ENCODE peak calls at places on chromosomes 2 and 18, in five cellular contexts. U is effector memory CD4-positive, alpha-beta T cell; C is CD4-positive, alpha-beta memory T cell; L is endodermal cell; E is right cardiac atrium. Q is an unnamed sample.

GRCh38 chr2:150140777-150141176 is 346.7 kb downstream of the RND3 start:
- DNase-seq in U (no peak), C (no peak), L (no peak), E (no peak), Q (no peak)

GRCh38 chr2:32591669-32592463 is 36.0 kb upstream of the TTC27 start:
- DNase-seq in U (no peak), C (peak; percentile 20), E (no peak), L (no peak), Q (peak; percentile 42)

GRCh38 chr2:185979546-185980071 is 241.0 kb downstream of the FSIP2 start:
- DNase-seq in C (no peak), L (peak; percentile 45), U (no peak), E (no peak), Q (no peak)

GRCh38 chr2:254231-254630 is 9.6 kb downstream of the SH3YL1 start:
- DNase-seq in U (no peak), L (no peak), E (no peak), C (no peak), Q (no peak)

GRCh38 chr18:57437433-57437781 is 2.2 kb downstream of the ONECUT2 start:
- DNase-seq in E (no peak), C (no peak), U (no peak), L (peak; percentile 86), Q (no peak)

GRCh38 chr2:27171351-27171848 is 22.6 kb downstream of the TCF23 start:
- DNase-seq in L (no peak), E (no peak), U (no peak), C (no peak), Q (no peak)

GRCh38 chr2:212076456-212076855 is 462.1 kb downstream of the ERBB4 start:
- DNase-seq in L (no peak), U (no peak), C (no peak), E (no peak), Q (no peak)

GRCh38 chr2:240886678-240887574 is 9.0 kb downstream of the MAB21L4 start:
- DNase-seq in E (no peak), C (no peak), U (no peak), L (no peak), Q (no peak)

GRCh38 chr2:72278046-72278445 is 130.4 kb upstream of the CYP26B1 start:
- DNase-seq in E (no peak), U (no peak), C (no peak), L (no peak), Q (no peak)

GRCh38 chr2:225980372-225980771 is 580.9 kb downstream of the NYAP2 start:
- DNase-seq in L (no peak), C (no peak), E (no peak), U (no peak), Q (no peak)

GRCh38 chr2:234621120-234621519 is 124.2 kb upstream of the ARL4C start:
- DNase-seq in L (no peak), U (no peak), C (no peak), E (no peak), Q (no peak)

GRCh38 chr2:122875091-122875651 is 1119.7 kb downstream of the TSN start:
- DNase-seq in C (no peak), E (no peak), L (no peak), U (no peak), Q (no peak)

GRCh38 chr2:170052151-170052550 is 125.8 kb upstream of the MYO3B start:
- DNase-seq in L (no peak), U (no peak), E (no peak), C (no peak), Q (no peak)

GRCh38 chr2:225037374-225038075 is 4.7 kb downstream of the DOCK10 start:
- DNase-seq in L (no peak), U (no peak), E (no peak), C (no peak), Q (no peak)

GRCh38 chr2:231926761-231927565 is 767 bp upstream of the NPPC start:
- DNase-seq in U (no peak), C (no peak), L (peak; percentile 85), E (no peak), Q (no peak)

GRCh38 chr2:239275871-239276812 is 124.7 kb downstream of the HDAC4 start:
- DNase-seq in U (no peak), L (peak; percentile 48), E (peak; percentile 88), C (no peak), Q (no peak)

GRCh38 chr2:207473203-207473865 is 56.4 kb upstream of the CREB1 start:
- DNase-seq in C (peak; percentile 22), E (peak; percentile 33), U (no peak), L (peak; percentile 80), Q (peak; percentile 38)

GRCh38 chr18:8706981-8707940 is 1.9 kb downstream of the MTCL1 start:
- DNase-seq in U (no peak), C (no peak), L (peak; percentile 89), E (peak; percentile 39), Q (peak; percentile 28)

GRCh38 chr2:67845557-67846114 is 217.2 kb downstream of the C1D start:
- DNase-seq in U (no peak), E (no peak), C (no peak), L (no peak), Q (no peak)

GRCh38 chr2:183035954-183036669 is 2.1 kb downstream of the NCKAP1 start:
- DNase-seq in L (no peak), U (no peak), C (peak; percentile 66), E (no peak), Q (peak; percentile 63)

GRCh38 chr2:161134547-161135518 is 25.4 kb upstream of the TANK start:
- DNase-seq in C (no peak), U (no peak), E (peak; percentile 16), L (no peak), Q (no peak)

GRCh38 chr2:27094353-27094984 is 7.9 kb downstream of the KHK start:
- DNase-seq in E (no peak), U (no peak), C (no peak), L (no peak), Q (no peak)

GRCh38 chr2:100178085-100178788 is 35.8 kb upstream of the AFF3 start:
- DNase-seq in L (peak; percentile 93), U (no peak), C (peak; percentile 9), E (no peak), Q (no peak)

GRCh38 chr2:86238354-86238753 is 39.1 kb downstream of the MRPL35 start:
- DNase-seq in C (peak; percentile 17), L (no peak), U (no peak), E (no peak), Q (no peak)

GRCh38 chr18:183769-184168 is 25.4 kb downstream of the USP14 start:
- DNase-seq in E (no peak), C (no peak), U (no peak), L (no peak), Q (no peak)

GRCh38 chr2:69154031-69154430 is 141.1 kb downstream of the ANTXR1 start:
- DNase-seq in C (no peak), L (no peak), E (no peak), U (no peak), Q (no peak)

GRCh38 chr2:8456149-8457091 is 225.4 kb upstream of the ID2 start:
- DNase-seq in C (peak; percentile 65), L (no peak), U (peak; percentile 33), E (no peak), Q (peak; percentile 62)

DNA sequence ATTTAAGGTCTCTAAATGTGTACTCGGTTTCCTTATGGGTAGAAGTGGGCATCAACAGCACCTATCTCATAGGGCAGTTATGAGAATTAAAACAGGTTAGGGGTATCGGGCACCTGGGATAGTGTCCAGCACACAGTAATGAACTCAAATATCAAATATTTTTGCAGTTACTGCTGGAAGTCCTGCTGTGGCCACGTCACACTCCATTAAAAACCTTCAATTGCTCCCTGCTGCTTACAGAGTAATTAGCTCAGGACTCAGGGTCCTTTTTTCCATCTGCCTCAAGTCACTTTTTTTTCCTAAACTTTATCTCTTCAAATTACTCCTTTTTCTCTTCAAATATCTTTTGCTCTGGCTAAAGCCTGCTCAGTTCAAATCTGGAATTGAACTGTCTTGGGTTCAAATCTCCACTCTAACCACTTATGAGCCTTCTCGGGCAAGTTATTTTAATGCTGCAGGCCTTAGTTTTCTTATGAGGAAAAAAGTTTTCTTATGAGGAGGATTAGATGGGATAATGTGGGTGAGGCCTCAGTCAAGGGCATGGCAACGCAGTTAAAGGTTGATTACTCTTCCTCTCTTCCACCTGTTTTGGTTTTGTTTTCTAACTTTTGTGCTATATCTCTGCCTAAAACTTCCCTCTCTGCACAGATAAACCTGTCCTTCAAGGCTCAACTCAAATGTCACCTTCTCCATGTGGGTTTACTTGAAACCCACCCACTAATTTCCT is 36.6 kb downstream of the SPRED2 start:
- DNase-seq in U (no peak), C (no peak), L (no peak), E (no peak), Q (no peak)
- H3K4me3 ChIP-seq in U (no peak overlapping the region), C (no peak overlapping the region), L (no peak overlapping the region), E (no peak overlapping the region), Q (no peak overlapping the region)

GRCh38 chr2:12004713-12005112 is 258.3 kb downstream of the LPIN1 start:
- DNase-seq in E (no peak), U (no peak), C (no peak), L (no peak), Q (no peak)
- H3K4me1 ChIP-seq in E (no peaks in the 10 kb centered on the region), U (peaks cover 11% of the 10 kb centered on the region), C (peaks cover 21% of the 10 kb centered on the region), L (peaks cover 14% of the 10 kb centered on the region), Q (peaks cover 17% of the 10 kb centered on the region)

GRCh38 chr2:63668000-63668399 is 79.2 kb downstream of the MDH1 start:
- DNase-seq in C (no peak), E (no peak), L (no peak), U (no peak), Q (no peak)

GRCh38 chr2:63667132-63667531 is 78.4 kb downstream of the MDH1 start:
- DNase-seq in C (no peak), U (no peak), L (no peak), E (no peak), Q (no peak)

GRCh38 chr2:63665806-63666205 is 77.0 kb downstream of the MDH1 start:
- DNase-seq in U (no peak), L (no peak), C (no peak), E (no peak), Q (no peak)

GRCh38 chr2:63669596-63669995 is 80.8 kb downstream of the MDH1 start:
- DNase-seq in U (no peak), L (no peak), C (no peak), E (no peak), Q (no peak)

DNA sequence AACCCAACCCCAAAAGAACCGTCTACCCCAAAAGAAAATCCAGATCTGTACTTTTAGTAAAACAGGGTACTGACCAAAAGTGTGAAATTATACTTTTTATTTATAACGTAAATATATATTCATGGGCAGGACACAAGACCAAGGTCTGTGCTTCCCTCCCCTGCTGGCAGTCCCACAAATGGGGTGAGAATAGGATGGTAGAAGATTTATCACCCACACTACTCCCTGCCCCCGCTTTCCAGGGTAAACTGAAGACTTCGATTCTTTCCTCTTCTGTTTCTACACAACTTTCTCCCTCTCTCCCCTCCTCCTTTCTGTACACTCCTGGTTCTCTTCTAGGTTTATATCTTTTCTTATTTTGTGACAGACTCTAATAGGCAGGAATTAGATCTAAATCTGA is 79.7 kb downstream of the MDH1 start:
- DNase-seq in C (no peak), E (no peak), L (no peak), U (no peak), Q (no peak)
- H3K27ac ChIP-seq in C (no peak overlapping the region), E (no peak overlapping the region), L (no peak overlapping the region), U (no peak overlapping the region), Q (no peak overlapping the region)

GRCh38 chr2:43332653-43333052 is 106.2 kb upstream of the ZFP36L2 start:
- DNase-seq in U (no peak), L (no peak), C (no peak), E (no peak), Q (no peak)

GRCh38 chr2:43329637-43330036 is 103.2 kb upstream of the ZFP36L2 start:
- DNase-seq in L (no peak), E (no peak), C (no peak), U (no peak), Q (no peak)

GRCh38 chr2:43333096-43333655 is 106.8 kb upstream of the ZFP36L2 start:
- DNase-seq in E (no peak), U (no peak), C (no peak), L (no peak), Q (no peak)

GRCh38 chr2:43331428-43331827 is 105.0 kb upstream of the ZFP36L2 start:
- DNase-seq in U (no peak), L (no peak), E (no peak), C (no peak), Q (no peak)

GRCh38 chr2:43333656-43334144 is 107.3 kb upstream of the ZFP36L2 start:
- DNase-seq in E (peak; percentile 41), C (no peak), U (no peak), L (no peak), Q (no peak)
- H3K4me3 ChIP-seq in E (peak overlapping the region; percentile 13), C (no peak overlapping the region), U (no peak overlapping the region), L (no peak overlapping the region), Q (no peak overlapping the region)